ENCODE peak calls at places on chromosomes 11 and 22, in nine cellular contexts. T is kidney epithelial cell, K is NCI-H1417, N is KG1, J is iPS DF 6.9, Z is H54, E is activated T-cell treated with anti-CD3 and anti-CD28 coated beads for 24 hours, Q is BE2C, B is GM18507. P is an unnamed sample.

GRCh38 chr22:30857103-30857502 is 111.5 kb downstream of the MORC2 start:
- DNase-seq in Z (no peak), T (no peak), N (no peak), K (no peak), Q (no peak), J (no peak), B (no peak), E (no peak), P (no peak)

GRCh38 chr11:3202305-3202704 is 16.3 kb downstream of the MRGPRG start:
- DNase-seq in T (no peak), E (no peak), Z (no peak), J (no peak), K (no peak), Q (no peak), B (no peak), N (no peak), P (no peak)

GRCh38 chr22:31290494-31291402 is 1.5 kb downstream of the PIK3IP1 start:
- DNase-seq in B (peak; percentile 97), N (peak; percentile 68), J (peak; percentile 68), Z (peak; percentile 85), T (peak; percentile 63), Q (peak; percentile 95), K (peak; percentile 88), E (peak; percentile 90), P (peak; percentile 75)

GRCh38 chr11:113384551-113384950 is 3.0 kb upstream of the ANKK1 start:
- DNase-seq in B (no peak), T (peak; percentile 82), Z (peak; percentile 66), N (no peak), E (no peak), J (no peak), Q (no peak), K (no peak), P (no peak)

GRCh38 chr11:86678823-86679222 is 6.4 kb upstream of the ME3 start:
- DNase-seq in N (no peak), J (no peak), E (no peak), Q (no peak), T (peak; percentile 93), Z (no peak), B (no peak), K (no peak), P (no peak)

GRCh38 chr22:32803020-32803758 is 1.7 kb downstream of the TIMP3 start:
- DNase-seq in Q (no peak), T (peak; percentile 28), K (no peak), B (no peak), N (no peak), Z (peak; percentile 29), E (no peak), J (no peak), P (no peak)

GRCh38 chr11:99015634-99016454 is 4.9 kb upstream of the CNTN5 start:
- DNase-seq in E (no peak), Z (no peak), J (peak; percentile 25), T (no peak), Q (peak; percentile 14), N (peak; percentile 48), B (no peak), K (peak; percentile 27), P (no peak)

GRCh38 chr22:20157416-20158183 is 6.7 kb upstream of the CCDC188 start:
- DNase-seq in N (no peak), Z (no peak), E (no peak), J (no peak), B (no peak), T (no peak), K (no peak), Q (no peak), P (no peak)

GRCh38 chr11:67314218-67314617 is 10.9 kb downstream of the SSH3 start:
- DNase-seq in T (no peak), Z (no peak), N (no peak), Q (no peak), E (no peak), J (no peak), B (no peak), K (no peak), P (no peak)

GRCh38 chr11:65225284-65226102 is 36.3 kb upstream of the POLA2 start:
- DNase-seq in B (peak; percentile 63), Q (peak; percentile 40), E (peak; percentile 42), J (no peak), K (no peak), N (no peak), T (no peak), Z (no peak), P (no peak)

GRCh38 chr11:9691865-9692264 is 28.0 kb downstream of the SWAP70 start:
- DNase-seq in Z (peak; percentile 33), J (no peak), T (peak; percentile 64), B (no peak), K (no peak), Q (no peak), E (no peak), N (no peak), P (no peak)

GRCh38 chr11:27255447-27255828 is 107.6 kb downstream of the CCDC34 start:
- DNase-seq in Z (no peak), E (no peak), T (no peak), N (no peak), K (no peak), Q (no peak), B (no peak), J (no peak), P (no peak)

GRCh38 chr22:26968873-26969272 is 311.5 kb downstream of the MIAT start:
- DNase-seq in K (no peak), N (no peak), Q (no peak), J (no peak), B (no peak), E (no peak), Z (no peak), T (no peak), P (no peak)

GRCh38 chr22:46699091-46699490 is 39.0 kb downstream of the CERK start:
- DNase-seq in B (no peak), K (no peak), T (no peak), Q (no peak), J (no peak), N (no peak), E (no peak), Z (no peak), P (no peak)

GRCh38 chr11:12169822-12170221 is 59.4 kb downstream of the MICAL2 start:
- DNase-seq in E (no peak), Z (no peak), K (no peak), T (no peak), Q (no peak), B (no peak), N (no peak), J (no peak), P (no peak)

GRCh38 chr11:19368726-19369364 is 128.1 kb upstream of the E2F8 start:
- DNase-seq in K (no peak), N (no peak), B (no peak), J (no peak), E (no peak), Z (no peak), T (no peak), Q (no peak), P (no peak)

GRCh38 chr11:118406599-118407166 is 5.3 kb downstream of the ATP5MG start:
- DNase-seq in K (peak; percentile 27), Z (no peak), B (no peak), T (no peak), N (no peak), J (no peak), Q (no peak), E (no peak), P (no peak)

GRCh38 chr11:103671143-103671651 is 365.2 kb upstream of the DDI1 start:
- DNase-seq in J (no peak), B (no peak), N (no peak), K (no peak), Z (no peak), E (no peak), Q (no peak), T (no peak), P (no peak)

GRCh38 chr11:77143405-77144020 is 15.5 kb downstream of the MYO7A start:
- DNase-seq in B (no peak), T (no peak), E (no peak), Z (no peak), Q (no peak), K (no peak), J (no peak), N (no peak), P (no peak)

GRCh38 chr22:44000123-44000522 is 24.0 kb upstream of the PARVB start:
- DNase-seq in B (no peak), Z (no peak), K (no peak), T (no peak), Q (no peak), E (no peak), J (no peak), N (no peak), P (no peak)

GRCh38 chr11:130861902-130862552 is 54.3 kb downstream of the SNX19 start:
- DNase-seq in N (peak; percentile 91), T (peak; percentile 72), Z (peak; percentile 42), Q (peak; percentile 95), B (peak; percentile 47), K (peak; percentile 90), E (peak; percentile 79), J (peak; percentile 95), P (peak; percentile 62)

GRCh38 chr22:43014062-43014875 is 680 bp downstream of the PACSIN2 start:
- DNase-seq in J (no peak), T (no peak), K (peak; percentile 2), E (no peak), B (no peak), Q (peak; percentile 47), N (no peak), Z (no peak), P (no peak)

GRCh38 chr11:15101072-15101701 is 13.5 kb upstream of the INSC start:
- DNase-seq in E (peak; percentile 29), Z (peak; percentile 44), Q (peak; percentile 42), T (no peak), B (no peak), J (peak; percentile 45), K (peak; percentile 70), N (peak; percentile 21), P (peak; percentile 32)

GRCh38 chr11:47186076-47186936 is at the start of gene PACSIN3:
- DNase-seq in Q (peak; percentile 60), N (no peak), B (no peak), E (no peak), K (peak; percentile 26), T (no peak), Z (peak; percentile 72), J (no peak), P (no peak)

GRCh38 chr11:88402784-88403183 is 65.2 kb upstream of the CTSC start:
- DNase-seq in B (no peak), E (no peak), K (no peak), J (no peak), Z (no peak), Q (no peak), T (no peak), N (no peak), P (no peak)

GRCh38 chr22:32325416-32325801 is 32.3 kb upstream of the RFPL3 start:
- DNase-seq in B (no peak), T (no peak), Q (peak; percentile 70), K (no peak), N (no peak), E (no peak), Z (no peak), J (no peak), P (no peak)

GRCh38 chr11:844693-845644 is 2.3 kb downstream of the TSPAN4 start:
- DNase-seq in J (no peak), T (no peak), B (no peak), N (no peak), Q (peak; percentile 74), Z (peak; percentile 88), K (no peak), E (no peak), P (no peak)

P was measured in D721Med.